ENCODE peak calls at places on chromosomes 4 and X, in seven cellular contexts. X is mesendoderm, U is H9, S is IMR-90, Y is neuronal stem cell, Q is H1, C is mesenchymal stem cell. L is an unnamed sample.

GRCh38 chrX:31213941-31214340 is 142.1 kb upstream of the FTHL17 start:
- DNase-seq in X (peak), U (no peak), S (peak), Y (no peak), Q (no peak), C (no peak), L (peak)

GRCh38 chr4:70945046-70945445 is 42.9 kb downstream of the MOB1B start:
- DNase-seq in X (no peak), U (no peak), S (peak), Y (no peak), Q (no peak), C (peak), L (no peak)

GRCh38 chrX:108892501-108892900 is 156.1 kb upstream of the IRS4 start:
- DNase-seq in X (no peak), U (no peak), S (no peak), Y (no peak), Q (no peak), C (no peak), L (peak)

GRCh38 chr4:10006604-10007435 is 14.5 kb downstream of the SLC2A9 start:
- DNase-seq in X (peak), U (no peak), S (no peak), Y (no peak), Q (no peak), C (no peak), L (peak)

GRCh38 chr4:26958925-26959653 is 98.4 kb downstream of the STIM2 start:
- DNase-seq in X (peak), U (no peak), S (no peak), Y (no peak), Q (no peak), C (no peak), L (no peak)

GRCh38 chrX:40152173-40152705 is 54.5 kb upstream of the BCOR start:
- DNase-seq in X (peak), U (peak), S (no peak), Y (no peak), Q (peak), C (peak), L (no peak)

GRCh38 chrX:152656890-152657289 is 19.2 kb downstream of the GABRQ start:
- DNase-seq in X (no peak), U (no peak), S (no peak), Y (no peak), Q (no peak), C (no peak), L (no peak)

GRCh38 chrX:41779058-41779564 is 55.1 kb downstream of the GPR82 start:
- DNase-seq in X (no peak), U (no peak), S (peak), Y (no peak), Q (no peak), C (peak), L (peak)

GRCh38 chr4:121989715-121990114 is 37.9 kb upstream of the TRPC3 start:
- DNase-seq in X (peak), U (no peak), S (peak), Y (no peak), Q (no peak), C (no peak), L (peak)

GRCh38 chr4:74623041-74623440 is 171.3 kb downstream of the BTC start:
- DNase-seq in X (peak), U (no peak), S (peak), Y (peak), Q (no peak), C (peak), L (peak)

GRCh38 chr4:110484767-110485166 is 8.8 kb downstream of the ENPEP start:
- DNase-seq in X (peak), U (no peak), S (peak), Y (no peak), Q (no peak), C (peak), L (peak)

GRCh38 chr4:70300215-70300614 is 34.6 kb upstream of the CABS1 start:
- DNase-seq in X (no peak), U (no peak), S (no peak), Y (no peak), Q (no peak), C (no peak), L (no peak)

GRCh38 chr4:140291259-140291658 is 82.2 kb upstream of the SCOC start:
- DNase-seq in X (no peak), U (no peak), S (peak), Y (no peak), Q (no peak), C (no peak), L (no peak)

GRCh38 chr4:103306870-103307345 is 108.8 kb upstream of the CENPE start:
- DNase-seq in X (peak), U (peak), S (no peak), Y (peak), Q (no peak), C (no peak), L (peak)

GRCh38 chr4:142435599-142436235 is 410.4 kb downstream of the INPP4B start:
- DNase-seq in X (peak), U (peak), S (no peak), Y (peak), Q (peak), C (peak), L (no peak)

GRCh38 chrX:81377329-81377728 is 175.4 kb downstream of the SH3BGRL start:
- DNase-seq in X (peak), U (no peak), S (peak), Y (peak), Q (no peak), C (peak), L (no peak)

GRCh38 chrX:133249659-133250058 is 31.5 kb upstream of the TFDP3 start:
- DNase-seq in X (no peak), U (no peak), S (no peak), Y (no peak), Q (no peak), C (no peak), L (no peak)

GRCh38 chr4:89754531-89754930 is 82.4 kb downstream of the SNCA start:
- DNase-seq in X (no peak), U (no peak), S (no peak), Y (no peak), Q (no peak), C (peak), L (no peak)

GRCh38 chr4:152039085-152039484 is 278.3 kb upstream of the GATB start:
- DNase-seq in X (peak), U (no peak), S (peak), Y (no peak), Q (no peak), C (peak), L (peak)

GRCh38 chr4:99300934-99301333 is 10.1 kb upstream of the ADH1A start:
- DNase-seq in X (no peak), U (no peak), S (peak), Y (no peak), Q (no peak), C (peak), L (peak)

GRCh38 chr4:163495900-163496299 is 1.4 kb downstream of the TMA16 start:
- DNase-seq in X (no peak), U (no peak), S (no peak), Y (no peak), Q (no peak), C (peak), L (no peak)

GRCh38 chr4:89539374-89539773 is 231.8 kb upstream of the GPRIN3 start:
- DNase-seq in X (peak), U (no peak), S (peak), Y (no peak), Q (no peak), C (peak), L (no peak)

GRCh38 chrX:71669492-71669891 is 2.1 kb downstream of the LOC101059915 start:
- DNase-seq in X (no peak), U (no peak), S (no peak), Y (no peak), Q (no peak), C (no peak), L (no peak)

GRCh38 chrX:153687121-153688039 is at the start of gene SLC6A8:
- DNase-seq in X (peak), U (peak), S (peak), Y (no peak), Q (peak), C (peak), L (peak)

GRCh38 chrX:9494806-9495205 is 29.9 kb downstream of the TBL1X start:
- DNase-seq in X (peak), U (no peak), S (peak), Y (no peak), Q (no peak), C (peak), L (peak)

GRCh38 chr4:82661601-82662000 is 99.8 kb upstream of the TMEM150C start:
- DNase-seq in X (no peak), U (no peak), S (no peak), Y (no peak), Q (no peak), C (no peak), L (no peak)

GRCh38 chr4:1487761-1488160 is 81.5 kb upstream of the NKX1-1 start:
- DNase-seq in X (no peak), U (no peak), S (no peak), Y (no peak), Q (no peak), C (no peak), L (no peak)

GRCh38 chr4:86453044-86453501 is 93.2 kb upstream of the MAPK10 start:
- DNase-seq in X (no peak), U (no peak), S (peak), Y (no peak), Q (no peak), C (peak), L (no peak)

GRCh38 chrX:84192006-84192405 is 4.0 kb upstream of the RPS6KA6 start:
- DNase-seq in X (no peak), U (no peak), S (no peak), Y (no peak), Q (no peak), C (no peak), L (no peak)

GRCh38 chrX:3345281-3346081 is 971 bp downstream of the MXRA5 start:
- DNase-seq in X (peak), U (peak), S (no peak), Y (peak), Q (peak), C (peak), L (peak)

GRCh38 chrX:76427560-76428242 is at the start of gene MAGEE1:
- DNase-seq in X (peak), U (peak), S (peak), Y (peak), Q (peak), C (peak), L (peak)

GRCh38 chr4:56757821-56758400 is 63.6 kb downstream of the SPINK2 start:
- DNase-seq in X (peak), U (peak), S (peak), Y (peak), Q (peak), C (peak), L (peak)

GRCh38 chr4:102715057-102715456 is 45.7 kb downstream of the MANBA start:
- DNase-seq in X (peak), U (no peak), S (no peak), Y (no peak), Q (no peak), C (no peak), L (no peak)

DNA sequence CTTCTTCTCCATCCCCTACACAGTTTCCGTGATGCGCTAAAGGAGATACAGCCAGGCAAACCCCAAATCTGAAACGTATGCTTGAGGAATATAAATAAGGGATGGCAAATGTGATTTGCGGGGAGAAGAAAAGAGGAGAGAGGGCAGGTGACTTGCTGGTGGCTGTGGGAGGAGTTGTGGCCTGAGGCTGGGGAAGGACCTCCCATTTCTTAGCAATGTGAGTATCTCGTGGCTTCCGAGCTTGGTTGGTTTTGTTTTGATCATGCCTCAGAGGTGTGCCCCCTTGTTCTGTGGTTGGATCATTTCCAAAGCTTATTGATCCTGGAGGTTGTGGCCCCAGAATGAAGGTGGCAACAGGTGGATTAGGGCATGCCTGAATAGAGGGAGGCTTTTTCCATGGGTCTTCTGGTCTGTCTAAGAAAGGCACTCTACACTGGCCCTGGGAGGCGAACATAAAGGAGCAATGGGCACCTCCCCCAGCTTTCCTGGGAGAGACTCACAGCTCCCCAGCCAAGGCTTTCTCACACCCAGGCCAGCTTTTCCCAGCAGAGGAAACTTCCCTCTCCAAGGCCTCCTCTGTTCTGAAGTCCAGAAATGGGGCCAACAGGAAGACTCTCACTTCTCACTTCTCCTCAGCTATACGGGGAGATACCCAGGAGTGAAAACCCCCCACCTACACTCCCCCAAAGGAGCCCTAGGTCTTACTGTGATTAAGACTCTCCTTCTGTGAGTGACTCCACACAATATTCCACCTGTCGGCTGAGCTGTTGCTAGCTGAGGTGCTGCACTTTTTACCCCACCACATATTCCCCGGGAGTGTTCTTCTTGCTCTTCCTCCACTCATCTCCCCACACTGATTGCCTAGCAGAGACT is 40.0 kb downstream of the C4orf51 start:
- DNase-seq in X (no peak), U (no peak), S (no peak), Y (no peak), Q (no peak), C (no peak), L (no peak)
- H3K9ac ChIP-seq in X (no peak), U (no peak), S (no peak), Y (no peak), Q (no peak), C (no peak), L (no peak)

DNA sequence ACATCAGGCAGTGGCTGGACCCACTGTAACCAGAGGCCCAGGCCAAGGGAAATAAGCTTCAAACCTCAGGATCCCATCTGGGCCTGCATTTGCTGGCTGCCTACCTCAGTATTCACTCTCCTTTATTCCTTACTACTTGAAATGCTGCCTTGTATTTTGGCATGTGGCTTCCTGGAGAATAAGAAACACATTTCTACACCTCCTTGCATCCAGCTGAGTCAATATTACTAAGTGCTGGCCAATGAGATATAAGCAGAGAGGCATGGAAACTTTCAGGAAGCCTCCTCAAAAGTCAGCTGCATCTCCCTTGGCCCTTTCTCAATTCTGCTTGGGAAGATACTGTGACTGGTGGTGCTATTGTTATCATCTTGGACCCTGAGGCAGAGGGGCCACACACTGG is 59.8 kb upstream of the RELL1 start:
- DNase-seq in X (no peak), U (no peak), S (no peak), Y (no peak), Q (no peak), C (no peak), L (no peak)
- H3K4ac ChIP-seq in X (no peak), U (no peak), S (no peak), Y (no peak), Q (no peak), C (no peak), L (no peak)

DNA sequence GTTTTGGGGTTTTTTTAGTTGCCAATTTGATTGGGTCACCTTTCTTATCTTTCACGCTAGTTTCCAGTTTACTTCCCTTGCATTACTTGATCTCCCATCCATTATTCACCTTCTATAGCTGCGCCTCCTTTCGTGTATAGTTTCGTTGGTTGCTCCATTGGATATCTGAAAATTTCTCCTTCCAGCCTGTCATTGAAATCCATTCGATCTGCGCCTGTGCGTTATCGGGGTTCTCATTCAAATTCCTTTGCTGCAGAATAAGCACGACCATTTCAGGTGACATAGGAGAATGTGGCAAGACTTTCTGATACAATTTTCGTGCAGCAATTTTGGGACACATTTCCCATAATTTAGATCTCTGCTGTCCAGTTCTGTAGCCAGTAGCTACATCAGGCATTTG is 826 bp downstream of the TRAPPC11 start:
- DNase-seq in X (no peak), U (no peak), S (peak), Y (no peak), Q (no peak), C (no peak), L (no peak)
- H3K9ac ChIP-seq in X (peak), U (peak), S (peak), Y (no peak), Q (peak), C (peak), L (no peak)

DNA sequence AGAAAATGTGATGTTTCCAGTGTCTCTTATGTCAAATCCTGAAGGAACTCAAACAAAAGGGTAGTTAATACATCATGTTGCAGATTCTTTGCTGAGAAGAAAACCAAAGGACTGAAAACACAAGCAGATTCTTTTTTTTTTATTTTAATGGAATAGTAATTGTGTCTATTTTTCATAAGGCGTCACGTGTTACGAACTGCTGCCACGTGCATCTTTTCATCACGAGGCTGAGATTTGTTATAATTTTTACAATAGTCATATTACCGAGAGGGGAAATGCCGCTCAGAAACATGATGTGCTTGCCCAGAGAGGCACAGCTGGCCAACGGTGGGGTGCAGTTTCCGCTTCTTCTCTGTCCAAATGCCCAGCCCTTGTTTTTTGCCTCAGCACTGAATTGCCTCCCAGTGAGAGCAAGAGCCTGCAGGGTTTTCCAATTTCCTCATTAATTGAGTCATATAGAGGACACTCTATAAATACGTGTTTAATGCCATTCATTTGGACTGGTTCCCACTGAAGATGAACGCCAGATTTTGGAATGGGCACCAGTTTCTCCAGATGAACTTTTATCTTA is 225.3 kb downstream of the STK32B start:
- DNase-seq in X (no peak), U (no peak), S (no peak), Y (no peak), Q (no peak), C (no peak), L (no peak)
- H3K4ac ChIP-seq in X (no peak), U (no peak), S (no peak), Y (no peak), Q (no peak), C (no peak), L (no peak)

L was measured in trophoblast cell.